ENCODE peak calls at places on chromosomes 13 and 19, in seven cellular contexts. One of them, this sample, is unnamed.

GRCh38 chr19:4089946-4090345 is 23.2 kb upstream of the ZBTB7A start:
- DNase-seq in B cell: no peak
- DNase-seq in A549: no peak
- DNase-seq in tibial nerve: no peak
- DNase-seq in choroid plexus epithelial cell: no peak
- DNase-seq in cardiac fibroblast: no peak
- DNase-seq in cardiac muscle cell: no peak
- DNase-seq in this sample: no peak

GRCh38 chr13:88925954-88926353 is 1254.8 kb downstream of the SLITRK5 start:
- DNase-seq in B cell: no peak
- DNase-seq in A549: no peak
- DNase-seq in tibial nerve: no peak
- DNase-seq in choroid plexus epithelial cell: no peak
- DNase-seq in cardiac fibroblast: no peak
- DNase-seq in cardiac muscle cell: no peak
- DNase-seq in this sample: no peak

GRCh38 chr13:29905845-29906244 is 55.4 kb upstream of the UBL3 start:
- DNase-seq in B cell: no peak
- DNase-seq in A549: no peak
- DNase-seq in tibial nerve: no peak
- DNase-seq in choroid plexus epithelial cell: peak; percentile 77
- DNase-seq in cardiac fibroblast: peak; percentile 76
- DNase-seq in cardiac muscle cell: peak; percentile 70
- DNase-seq in this sample: no peak

GRCh38 chr19:29010276-29010675 is 202.7 kb downstream of the UQCRFS1 start:
- DNase-seq in B cell: no peak
- DNase-seq in A549: no peak
- DNase-seq in tibial nerve: no peak
- DNase-seq in choroid plexus epithelial cell: no peak
- DNase-seq in cardiac fibroblast: no peak
- DNase-seq in cardiac muscle cell: no peak
- DNase-seq in this sample: no peak

GRCh38 chr19:5255602-5256231 is 84.9 kb downstream of the PTPRS start:
- DNase-seq in B cell: no peak
- DNase-seq in A549: no peak
- DNase-seq in tibial nerve: no peak
- DNase-seq in choroid plexus epithelial cell: no peak
- DNase-seq in cardiac fibroblast: no peak
- DNase-seq in cardiac muscle cell: no peak
- DNase-seq in this sample: no peak

GRCh38 chr19:11457115-11457514 is 21.7 kb downstream of the PRKCSH start:
- DNase-seq in B cell: no peak
- DNase-seq in A549: no peak
- DNase-seq in tibial nerve: no peak
- DNase-seq in choroid plexus epithelial cell: peak; percentile 15
- DNase-seq in cardiac fibroblast: no peak
- DNase-seq in cardiac muscle cell: peak; percentile 12
- DNase-seq in this sample: no peak

GRCh38 chr19:28631931-28632330 is 581.0 kb downstream of the UQCRFS1 start:
- DNase-seq in B cell: no peak
- DNase-seq in A549: no peak
- DNase-seq in tibial nerve: no peak
- DNase-seq in choroid plexus epithelial cell: no peak
- DNase-seq in cardiac fibroblast: no peak
- DNase-seq in cardiac muscle cell: no peak
- DNase-seq in this sample: no peak

GRCh38 chr13:36919833-36920611 is at the start of gene SMAD9:
- DNase-seq in B cell: peak; percentile 47
- DNase-seq in A549: peak; percentile 8
- DNase-seq in tibial nerve: peak; percentile 70
- DNase-seq in choroid plexus epithelial cell: peak; percentile 67
- DNase-seq in cardiac fibroblast: peak; percentile 79
- DNase-seq in cardiac muscle cell: peak; percentile 82
- DNase-seq in this sample: no peak

GRCh38 chr19:18845961-18846360 is 14.2 kb downstream of the UPF1 start:
- DNase-seq in B cell: peak; percentile 8
- DNase-seq in A549: no peak
- DNase-seq in tibial nerve: no peak
- DNase-seq in choroid plexus epithelial cell: no peak
- DNase-seq in cardiac fibroblast: no peak
- DNase-seq in cardiac muscle cell: no peak
- DNase-seq in this sample: no peak

GRCh38 chr13:21676611-21677021 is 5.7 kb downstream of the FGF9 start:
- DNase-seq in B cell: no peak
- DNase-seq in A549: no peak
- DNase-seq in tibial nerve: no peak
- DNase-seq in choroid plexus epithelial cell: no peak
- DNase-seq in cardiac fibroblast: no peak
- DNase-seq in cardiac muscle cell: no peak
- DNase-seq in this sample: no peak

GRCh38 chr19:46068345-46069258 is 27.8 kb upstream of the IGFL4 start:
- DNase-seq in B cell: no peak
- DNase-seq in A549: peak; percentile 68
- DNase-seq in tibial nerve: no peak
- DNase-seq in choroid plexus epithelial cell: peak; percentile 86
- DNase-seq in cardiac fibroblast: peak; percentile 86
- DNase-seq in cardiac muscle cell: peak; percentile 92
- DNase-seq in this sample: peak; percentile 56

GRCh38 chr19:29042450-29042849 is 170.5 kb downstream of the UQCRFS1 start:
- DNase-seq in B cell: no peak
- DNase-seq in A549: no peak
- DNase-seq in tibial nerve: no peak
- DNase-seq in choroid plexus epithelial cell: no peak
- DNase-seq in cardiac fibroblast: no peak
- DNase-seq in cardiac muscle cell: no peak
- DNase-seq in this sample: no peak

GRCh38 chr19:19062454-19063182 is 1.2 kb upstream of the SLC25A42 start:
- DNase-seq in B cell: no peak
- DNase-seq in A549: peak; percentile 7
- DNase-seq in tibial nerve: no peak
- DNase-seq in choroid plexus epithelial cell: peak; percentile 29
- DNase-seq in cardiac fibroblast: no peak
- DNase-seq in cardiac muscle cell: no peak
- DNase-seq in this sample: no peak

GRCh38 chr13:23087884-23088283 is 92.9 kb upstream of the SGCG start:
- DNase-seq in B cell: no peak
- DNase-seq in A549: peak; percentile 13
- DNase-seq in tibial nerve: no peak
- DNase-seq in choroid plexus epithelial cell: peak; percentile 10
- DNase-seq in cardiac fibroblast: peak; percentile 12
- DNase-seq in cardiac muscle cell: peak; percentile 33
- DNase-seq in this sample: no peak

GRCh38 chr19:11373166-11373884 is 1.1 kb upstream of the SWSAP1 start:
- DNase-seq in B cell: peak; percentile 20
- DNase-seq in A549: no peak
- DNase-seq in tibial nerve: no peak
- DNase-seq in choroid plexus epithelial cell: peak; percentile 19
- DNase-seq in cardiac fibroblast: peak; percentile 54
- DNase-seq in cardiac muscle cell: peak; percentile 53
- DNase-seq in this sample: no peak

GRCh38 chr13:89751537-89751936 is 1596.0 kb upstream of the MIR17HG start:
- DNase-seq in B cell: no peak
- DNase-seq in A549: no peak
- DNase-seq in tibial nerve: no peak
- DNase-seq in choroid plexus epithelial cell: no peak
- DNase-seq in cardiac fibroblast: no peak
- DNase-seq in cardiac muscle cell: no peak
- DNase-seq in this sample: no peak

GRCh38 chr13:76812206-76812882 is 73.9 kb downstream of the KCTD12 start:
- DNase-seq in B cell: no peak
- DNase-seq in A549: no peak
- DNase-seq in tibial nerve: peak; percentile 55
- DNase-seq in choroid plexus epithelial cell: no peak
- DNase-seq in cardiac fibroblast: peak; percentile 65
- DNase-seq in cardiac muscle cell: peak; percentile 32
- DNase-seq in this sample: peak; percentile 69

GRCh38 chr13:95614641-95615245 is 29.8 kb downstream of the DZIP1 start:
- DNase-seq in B cell: no peak
- DNase-seq in A549: no peak
- DNase-seq in tibial nerve: no peak
- DNase-seq in choroid plexus epithelial cell: no peak
- DNase-seq in cardiac fibroblast: no peak
- DNase-seq in cardiac muscle cell: no peak
- DNase-seq in this sample: no peak

GRCh38 chr13:42041684-42042035 is 6.8 kb upstream of the DGKH start:
- DNase-seq in B cell: peak; percentile 23
- DNase-seq in A549: peak; percentile 61
- DNase-seq in tibial nerve: no peak
- DNase-seq in choroid plexus epithelial cell: peak; percentile 76
- DNase-seq in cardiac fibroblast: peak; percentile 74
- DNase-seq in cardiac muscle cell: peak; percentile 74
- DNase-seq in this sample: no peak

GRCh38 chr13:40172149-40172591 is 494.3 kb downstream of the FOXO1 start:
- DNase-seq in B cell: no peak
- DNase-seq in A549: no peak
- DNase-seq in tibial nerve: no peak
- DNase-seq in choroid plexus epithelial cell: no peak
- DNase-seq in cardiac fibroblast: no peak
- DNase-seq in cardiac muscle cell: no peak
- DNase-seq in this sample: no peak
- TF ChIP-seq CTCF in B cell: no peak
- TF ChIP-seq CTCF in A549: no peak
- TF ChIP-seq CTCF in tibial nerve: no peak
- TF ChIP-seq CTCF in choroid plexus epithelial cell: no peak
- TF ChIP-seq CTCF in cardiac fibroblast: no peak
- TF ChIP-seq CTCF in cardiac muscle cell: no peak
- TF ChIP-seq CTCF in this sample: no peak

GRCh38 chr19:47157455-47158321 is 27.1 kb downstream of the SAE1 start:
- DNase-seq in B cell: peak; percentile 53
- DNase-seq in A549: no peak
- DNase-seq in tibial nerve: no peak
- DNase-seq in choroid plexus epithelial cell: peak; percentile 79
- DNase-seq in cardiac fibroblast: peak; percentile 86
- DNase-seq in cardiac muscle cell: peak; percentile 83
- DNase-seq in this sample: no peak
- TF ChIP-seq CTCF in B cell: no peak
- TF ChIP-seq CTCF in A549: no peak
- TF ChIP-seq CTCF in tibial nerve: peak; percentile 8
- TF ChIP-seq CTCF in choroid plexus epithelial cell: no peak
- TF ChIP-seq CTCF in cardiac fibroblast: peak; percentile 17
- TF ChIP-seq CTCF in cardiac muscle cell: peak; percentile 13
- TF ChIP-seq CTCF in this sample: no peak

GRCh38 chr13:48504606-48505369 is 28.1 kb downstream of the RCBTB2 start:
- DNase-seq in B cell: no peak
- DNase-seq in A549: no peak
- DNase-seq in tibial nerve: no peak
- DNase-seq in choroid plexus epithelial cell: no peak
- DNase-seq in cardiac fibroblast: no peak
- DNase-seq in cardiac muscle cell: no peak
- DNase-seq in this sample: no peak
- TF ChIP-seq CTCF in B cell: no peak
- TF ChIP-seq CTCF in A549: no peak
- TF ChIP-seq CTCF in tibial nerve: no peak
- TF ChIP-seq CTCF in choroid plexus epithelial cell: no peak
- TF ChIP-seq CTCF in cardiac fibroblast: no peak
- TF ChIP-seq CTCF in cardiac muscle cell: no peak
- TF ChIP-seq CTCF in this sample: no peak

GRCh38 chr19:2424686-2425621 is 2.4 kb downstream of the TIMM13 start:
- DNase-seq in B cell: no peak
- DNase-seq in A549: no peak
- DNase-seq in tibial nerve: no peak
- DNase-seq in choroid plexus epithelial cell: peak; percentile 83
- DNase-seq in cardiac fibroblast: peak; percentile 81
- DNase-seq in cardiac muscle cell: peak; percentile 81
- DNase-seq in this sample: peak; percentile 34

GRCh38 chr19:2425622-2426581 is 1.5 kb downstream of the TIMM13 start:
- DNase-seq in B cell: no peak
- DNase-seq in A549: no peak
- DNase-seq in tibial nerve: no peak
- DNase-seq in choroid plexus epithelial cell: no peak
- DNase-seq in cardiac fibroblast: no peak
- DNase-seq in cardiac muscle cell: no peak
- DNase-seq in this sample: no peak

GRCh38 chr19:2428027-2428690 is 773 bp upstream of the TIMM13 start:
- DNase-seq in B cell: no peak
- DNase-seq in A549: no peak
- DNase-seq in tibial nerve: no peak
- DNase-seq in choroid plexus epithelial cell: peak; percentile 40
- DNase-seq in cardiac fibroblast: no peak
- DNase-seq in cardiac muscle cell: peak; percentile 33
- DNase-seq in this sample: no peak

GRCh38 chr19:2427323-2428026 is at the start of gene TIMM13:
- DNase-seq in B cell: peak; percentile 99
- DNase-seq in A549: peak; percentile 78
- DNase-seq in tibial nerve: peak; percentile 95
- DNase-seq in choroid plexus epithelial cell: peak; percentile 97
- DNase-seq in cardiac fibroblast: peak; percentile 98
- DNase-seq in cardiac muscle cell: peak; percentile 97
- DNase-seq in this sample: peak; percentile 89

DNA sequence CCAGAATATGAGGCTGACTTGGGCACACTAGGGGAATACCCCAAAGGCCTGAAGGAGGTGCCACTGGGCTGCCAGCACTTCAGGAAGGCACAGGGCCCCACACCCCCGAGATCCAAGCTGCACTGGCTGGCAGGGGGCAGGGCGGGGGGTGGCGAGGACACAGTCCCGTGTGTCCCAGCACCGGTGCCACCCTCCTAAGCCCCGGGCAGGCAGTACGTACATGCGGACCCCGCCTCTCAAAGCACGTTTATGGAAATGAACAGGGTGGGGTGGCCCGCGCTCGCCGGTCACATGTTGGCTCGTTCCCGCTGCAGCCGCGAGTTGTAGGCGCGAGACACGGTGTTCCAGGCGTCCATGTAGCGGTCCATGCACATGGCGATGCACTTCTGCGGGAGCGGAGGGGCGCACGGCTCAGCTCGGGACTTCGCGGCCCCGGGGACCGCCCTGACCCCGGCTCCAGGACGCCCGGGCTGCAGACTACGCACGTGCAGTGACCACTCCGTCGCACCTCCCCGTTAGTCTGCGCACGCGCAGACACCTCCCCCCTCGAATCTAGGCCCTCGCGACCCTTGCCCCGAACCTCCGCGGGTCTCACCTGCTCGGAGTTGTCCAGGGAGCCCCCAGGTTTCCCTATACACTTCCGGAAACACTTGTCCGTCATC is 594 bp downstream of the TIMM13 start:
- DNase-seq in B cell: peak; percentile 67
- DNase-seq in A549: peak; percentile 39
- DNase-seq in tibial nerve: no peak
- DNase-seq in choroid plexus epithelial cell: peak; percentile 35
- DNase-seq in cardiac fibroblast: peak; percentile 54
- DNase-seq in cardiac muscle cell: peak; percentile 42
- DNase-seq in this sample: no peak
- TF ChIP-seq CTCF in B cell: no peak
- TF ChIP-seq CTCF in A549: no peak
- TF ChIP-seq CTCF in tibial nerve: no peak
- TF ChIP-seq CTCF in choroid plexus epithelial cell: no peak
- TF ChIP-seq CTCF in cardiac fibroblast: no peak
- TF ChIP-seq CTCF in cardiac muscle cell: no peak
- TF ChIP-seq CTCF in this sample: no peak

DNA sequence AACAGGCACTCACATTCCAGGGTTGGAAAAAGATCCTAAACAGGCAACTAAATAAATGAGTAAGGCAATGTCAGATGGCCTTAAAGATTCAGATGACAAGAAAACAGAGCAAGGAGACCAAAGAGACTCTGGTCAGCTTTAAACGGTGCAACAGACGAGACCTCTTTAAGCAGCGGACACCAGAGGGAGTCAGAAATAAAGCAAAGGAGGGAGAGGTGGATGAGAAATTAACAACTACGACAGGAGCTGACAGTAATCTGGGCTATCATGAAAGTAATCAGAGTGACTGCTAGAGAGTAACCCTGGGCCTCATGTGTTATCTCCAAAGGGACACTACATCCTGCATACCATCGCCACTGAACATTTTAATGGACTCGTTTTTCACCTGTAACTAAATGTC is 1.1 kb downstream of the ZNF550 start:
- DNase-seq in B cell: no peak
- DNase-seq in A549: no peak
- DNase-seq in tibial nerve: no peak
- DNase-seq in choroid plexus epithelial cell: peak; percentile 58
- DNase-seq in cardiac fibroblast: peak; percentile 38
- DNase-seq in cardiac muscle cell: peak; percentile 23
- DNase-seq in this sample: no peak
- TF ChIP-seq CTCF in B cell: no peak
- TF ChIP-seq CTCF in A549: no peak
- TF ChIP-seq CTCF in tibial nerve: no peak
- TF ChIP-seq CTCF in choroid plexus epithelial cell: peak; percentile 61
- TF ChIP-seq CTCF in cardiac fibroblast: peak; percentile 34
- TF ChIP-seq CTCF in cardiac muscle cell: peak; percentile 10
- TF ChIP-seq CTCF in this sample: no peak